ENCODE peak calls at places on chromosome 10, in ten cellular contexts. I is AG04450; Z is kidney epithelial cell; U is B cell; C is stimulated activated CD8-positive, alpha-beta memory T cell treated with anti-CD3 and anti-CD28 coated beads, Interleukin-15, amount 100 ng/mL, for 1 hour; J is NCI-H748 treated with DMSO at 0.1 percent for 48 hours; Y is skeletal muscle cell; S is stimulated activated CD4-positive, alpha-beta T cell treated with anti-CD3 and anti-CD28 coated beads, Interleukin-4, amount 100 ng/mL, for 4 hours; X is iris pigment epithelial cell; H is left ventricle myocardium superior. F is an unnamed sample.

GRCh38 chr10:111439034-111439842 is 362.4 kb downstream of the ADRA2A start:
- DNase-seq in U (no peak), Y (no peak), Z (no peak), C (no peak), X (no peak), H (no peak), I (no peak), J (no peak), S (no peak), F (no peak)

GRCh38 chr10:34282186-34282585 is 532.9 kb downstream of the PARD3 start:
- DNase-seq in U (no peak), X (no peak), Z (no peak), Y (no peak), C (no peak), H (no peak), S (no peak), J (no peak), I (no peak), F (no peak)

GRCh38 chr10:13882112-13882711 is 295.4 kb downstream of the PRPF18 start:
- DNase-seq in X (peak), H (peak), Y (peak), U (no peak), I (peak), J (no peak), S (no peak), C (no peak), Z (peak), F (no peak)

GRCh38 chr10:102661614-102662133 is 17.4 kb downstream of the TRIM8 start:
- DNase-seq in Z (no peak), X (no peak), H (no peak), S (no peak), I (no peak), U (no peak), C (no peak), Y (no peak), J (no peak), F (no peak)

GRCh38 chr10:69242037-69242843 is 22.1 kb downstream of the HKDC1 start:
- DNase-seq in U (no peak), X (no peak), Z (no peak), H (no peak), Y (no peak), I (no peak), C (no peak), S (no peak), J (no peak), F (no peak)

GRCh38 chr10:128047337-128047736 is 78.9 kb downstream of the MKI67 start:
- DNase-seq in Z (peak), S (peak), C (peak), I (no peak), H (peak), U (peak), X (peak), J (no peak), Y (no peak), F (peak)

GRCh38 chr10:30068482-30069223 is 9.3 kb upstream of the JCAD start:
- DNase-seq in J (no peak), X (no peak), Z (no peak), Y (no peak), I (no peak), H (no peak), C (no peak), U (no peak), S (no peak), F (no peak)

GRCh38 chr10:133388265-133388972 is 5.5 kb upstream of the MTG1 start:
- DNase-seq in S (no peak), J (no peak), I (no peak), C (no peak), U (no peak), X (no peak), H (no peak), Z (no peak), Y (no peak), F (no peak)

GRCh38 chr10:49508654-49509053 is 30.3 kb downstream of the ERCC6 start:
- DNase-seq in Z (no peak), H (no peak), U (no peak), J (no peak), Y (no peak), X (no peak), I (no peak), S (no peak), C (no peak), F (no peak)

GRCh38 chr10:93261961-93262610 is 188.4 kb downstream of the CYP26A1 start:
- DNase-seq in Z (peak), I (no peak), U (no peak), Y (no peak), X (peak), S (no peak), C (no peak), H (no peak), J (no peak), F (no peak)

GRCh38 chr10:110525349-110526260 is 27.9 kb downstream of the DUSP5 start:
- DNase-seq in S (no peak), H (no peak), J (no peak), Y (no peak), Z (no peak), C (no peak), I (no peak), X (peak), U (no peak), F (no peak)